ENCODE peak calls at places on chromosomes 5 and 9, in nine cellular contexts. J is T-helper 2 cell; L is EL; I is A549; N is NCI-H2081; Q is skeletal muscle cell; Y is HT-29; W is stimulated activated CD8-positive, alpha-beta memory T cell treated with anti-CD3 and anti-CD28 coated beads, Interleukin-4, amount 100 ng/mL, for 48 hours; A is HTR-8/SVneo. C is an unnamed sample.

GRCh38 chr9:88358743-88359142 is 29.5 kb upstream of the SPIN1 start:
- DNase-seq in J (no peak), L (no peak), I (no peak), N (no peak), Q (no peak), Y (no peak), W (no peak), A (no peak), C (no peak)

GRCh38 chr5:172593721-172594120 is 47.3 kb upstream of the NEURL1B start:
- DNase-seq in J (no peak), L (no peak), I (no peak), N (no peak), Q (no peak), Y (no peak), W (no peak), A (no peak), C (no peak)

GRCh38 chr9:94918038-94918753 is 191.7 kb downstream of the AOPEP start:
- DNase-seq in J (no peak), L (no peak), I (no peak), N (no peak), Q (no peak), Y (peak; percentile 56), W (no peak), A (no peak), C (no peak)

GRCh38 chr5:7869474-7870136 is 657 bp downstream of the MTRR start:
- DNase-seq in J (peak; percentile 13), L (peak; percentile 29), I (no peak), N (peak; percentile 23), Q (no peak), Y (peak; percentile 36), W (peak; percentile 57), A (peak; percentile 25), C (peak; percentile 19)

GRCh38 chr5:72138943-72139467 is 31.7 kb downstream of the MAP1B start:
- DNase-seq in J (no peak), L (peak; percentile 92), I (no peak), N (no peak), Q (peak; percentile 85), Y (no peak), W (peak; percentile 33), A (no peak), C (no peak)

GRCh38 chr5:125326114-125326513 is 579.7 kb upstream of the ZNF608 start:
- DNase-seq in J (no peak), L (peak; percentile 92), I (peak; percentile 8), N (peak; percentile 70), Q (peak; percentile 71), Y (peak; percentile 68), W (no peak), A (peak; percentile 42), C (no peak)

GRCh38 chr5:170076211-170076610 is 29.5 kb upstream of the FOXI1 start:
- DNase-seq in J (no peak), L (peak; percentile 4), I (no peak), N (no peak), Q (no peak), Y (no peak), W (no peak), A (no peak), C (no peak)

GRCh38 chr9:93665128-93665565 is 88.8 kb downstream of the PHF2 start:
- DNase-seq in J (no peak), L (no peak), I (no peak), N (no peak), Q (no peak), Y (no peak), W (no peak), A (no peak), C (no peak)

GRCh38 chr9:133731876-133732321 is 6.3 kb downstream of the SARDH start:
- DNase-seq in J (no peak), L (peak; percentile 40), I (peak; percentile 74), N (peak; percentile 47), Q (no peak), Y (peak; percentile 44), W (no peak), A (peak; percentile 52), C (peak; percentile 82)

GRCh38 chr9:71769175-71770165 is 1.2 kb upstream of the CEMIP2 start:
- DNase-seq in J (peak; percentile 51), L (peak; percentile 59), I (peak; percentile 49), N (peak; percentile 64), Q (no peak), Y (peak; percentile 90), W (peak; percentile 77), A (peak; percentile 41), C (peak; percentile 95)

GRCh38 chr9:120066315-120066714 is 513.7 kb downstream of the CDK5RAP2 start:
- DNase-seq in J (no peak), L (no peak), I (no peak), N (no peak), Q (no peak), Y (no peak), W (no peak), A (no peak), C (no peak)

GRCh38 chr9:113479150-113479761 is 15.7 kb downstream of the RGS3 start:
- DNase-seq in J (no peak), L (no peak), I (no peak), N (no peak), Q (no peak), Y (no peak), W (peak; percentile 62), A (no peak), C (peak; percentile 77)

GRCh38 chr9:129234491-129234890 is 56.4 kb upstream of the IER5L start:
- DNase-seq in J (no peak), L (no peak), I (no peak), N (no peak), Q (no peak), Y (no peak), W (no peak), A (no peak), C (no peak)

GRCh38 chr5:158629591-158630312 is 470.0 kb downstream of the EBF1 start:
- DNase-seq in J (no peak), L (no peak), I (no peak), N (no peak), Q (no peak), Y (no peak), W (no peak), A (no peak), C (no peak)

GRCh38 chr9:6927838-6928237 is 170.1 kb downstream of the KDM4C start:
- DNase-seq in J (no peak), L (no peak), I (no peak), N (no peak), Q (no peak), Y (no peak), W (no peak), A (no peak), C (no peak)

GRCh38 chr9:17682684-17683083 is 103.8 kb downstream of the SH3GL2 start:
- DNase-seq in J (no peak), L (no peak), I (no peak), N (no peak), Q (no peak), Y (no peak), W (no peak), A (no peak), C (no peak)

GRCh38 chr9:34240021-34240420 is 61.2 kb downstream of the UBAP1 start:
- DNase-seq in J (no peak), L (no peak), I (no peak), N (no peak), Q (no peak), Y (no peak), W (no peak), A (no peak), C (no peak)

GRCh38 chr9:32665101-32665500 is 29.6 kb upstream of the TAF1L start:
- DNase-seq in J (no peak), L (peak; percentile 43), I (no peak), N (no peak), Q (peak; percentile 24), Y (no peak), W (no peak), A (no peak), C (no peak)

GRCh38 chr9:118940477-118940876 is 428.8 kb downstream of the BRINP1 start:
- DNase-seq in J (no peak), L (no peak), I (no peak), N (no peak), Q (no peak), Y (no peak), W (no peak), A (no peak), C (no peak)

GRCh38 chr5:73298251-73299016 is 125.4 kb downstream of the TMEM174 start:
- DNase-seq in J (no peak), L (no peak), I (no peak), N (no peak), Q (no peak), Y (no peak), W (no peak), A (no peak), C (no peak)

GRCh38 chr5:120304653-120305052 is 159.4 kb upstream of the PRR16 start:
- DNase-seq in J (no peak), L (peak; percentile 81), I (no peak), N (no peak), Q (peak; percentile 92), Y (no peak), W (no peak), A (peak; percentile 25), C (no peak)

GRCh38 chr5:154221371-154221896 is 30.9 kb downstream of the GALNT10 start:
- DNase-seq in J (no peak), L (peak; percentile 95), I (no peak), N (no peak), Q (peak; percentile 57), Y (peak; percentile 13), W (peak; percentile 51), A (peak; percentile 58), C (peak; percentile 25)

GRCh38 chr9:89748020-89748670 is 143.3 kb downstream of the GADD45G start:
- DNase-seq in J (no peak), L (no peak), I (no peak), N (no peak), Q (no peak), Y (no peak), W (no peak), A (no peak), C (no peak)

GRCh38 chr9:4604678-4605095 is 57.4 kb upstream of the PLPP6 start:
- DNase-seq in J (no peak), L (peak; percentile 65), I (peak; percentile 68), N (peak; percentile 70), Q (no peak), Y (peak; percentile 94), W (peak; percentile 81), A (peak; percentile 60), C (peak; percentile 40)

GRCh38 chr5:172453986-172454354 is 355 bp downstream of the SH3PXD2B start:
- DNase-seq in J (no peak), L (peak; percentile 47), I (no peak), N (peak; percentile 10), Q (no peak), Y (no peak), W (no peak), A (no peak), C (peak; percentile 47)

GRCh38 chr5:5017827-5018559 is 122.1 kb upstream of the ADAMTS16 start:
- DNase-seq in J (no peak), L (peak; percentile 94), I (peak; percentile 12), N (no peak), Q (no peak), Y (no peak), W (no peak), A (peak; percentile 23), C (no peak)

C was measured in ELF-1.